ENCODE peak calls at places on chromosomes 1 and 21, in seven cellular contexts. D, Y, O, S, Z, A and G are unnamed samples.

GRCh38 chr1:111603979-111604378 is 15.6 kb upstream of the RAP1A start:
- DNase-seq in D (peak; percentile 90), Y (no peak), O (no peak), S (no peak), Z (no peak), A (no peak), G (no peak)

GRCh38 chr1:222547944-222548671 is at the start of gene HHIPL2:
- DNase-seq in D (no peak), Y (no peak), O (no peak), S (no peak), Z (no peak), A (peak; percentile 12), G (no peak)

GRCh38 chr1:7702365-7702764 is 68.7 kb upstream of the VAMP3 start:
- DNase-seq in D (no peak), Y (no peak), O (no peak), S (no peak), Z (no peak), A (no peak), G (no peak)

GRCh38 chr1:41618066-41618825 is 133.8 kb upstream of the EDN2 start:
- DNase-seq in D (peak; percentile 85), Y (no peak), O (peak; percentile 44), S (peak; percentile 42), Z (peak; percentile 87), A (no peak), G (no peak)

GRCh38 chr1:173479649-173480048 is 2.5 kb downstream of the PRDX6 start:
- DNase-seq in D (no peak), Y (no peak), O (peak; percentile 32), S (no peak), Z (no peak), A (no peak), G (no peak)

GRCh38 chr1:187715483-187715882 is 886.7 kb downstream of the PLA2G4A start:
- DNase-seq in D (no peak), Y (no peak), O (no peak), S (no peak), Z (no peak), A (no peak), G (no peak)

GRCh38 chr1:161013591-161014513 is 7.1 kb downstream of the F11R start:
- DNase-seq in D (no peak), Y (peak; percentile 91), O (peak; percentile 85), S (peak; percentile 99), Z (peak; percentile 78), A (no peak), G (peak; percentile 76)

GRCh38 chr21:35257413-35257812 is 208.3 kb upstream of the RUNX1 start:
- DNase-seq in D (no peak), Y (no peak), O (peak; percentile 96), S (peak; percentile 97), Z (peak; percentile 51), A (no peak), G (no peak)

GRCh38 chr1:50603274-50604271 is 180.3 kb upstream of the DMRTA2 start:
- DNase-seq in D (no peak), Y (no peak), O (peak; percentile 69), S (peak; percentile 92), Z (no peak), A (peak; percentile 20), G (no peak)

GRCh38 chr1:2948751-2949680 is 72.3 kb upstream of the ACTRT2 start:
- DNase-seq in D (no peak), Y (peak; percentile 21), O (no peak), S (no peak), Z (no peak), A (no peak), G (no peak)

GRCh38 chr21:45018131-45019075 is 56.0 kb upstream of the ADARB1 start:
- DNase-seq in D (no peak), Y (peak; percentile 43), O (no peak), S (no peak), Z (no peak), A (no peak), G (no peak)

GRCh38 chr1:60672435-60672834 is 409.9 kb upstream of the NFIA start:
- DNase-seq in D (no peak), Y (no peak), O (no peak), S (no peak), Z (no peak), A (no peak), G (no peak)

GRCh38 chr1:25031966-25032667 is 102.0 kb upstream of the RUNX3 start:
- DNase-seq in D (no peak), Y (no peak), O (peak; percentile 63), S (no peak), Z (no peak), A (no peak), G (no peak)

GRCh38 chr1:31754397-31754796 is 9.7 kb downstream of the ADGRB2 start:
- DNase-seq in D (no peak), Y (no peak), O (no peak), S (no peak), Z (no peak), A (no peak), G (no peak)

GRCh38 chr1:227242811-227243682 is 75.2 kb downstream of the CDC42BPA start:
- DNase-seq in D (no peak), Y (no peak), O (no peak), S (no peak), Z (no peak), A (no peak), G (no peak)

GRCh38 chr1:243433737-243434370 is 178.0 kb downstream of the SDCCAG8 start:
- DNase-seq in D (no peak), Y (no peak), O (peak; percentile 57), S (no peak), Z (no peak), A (no peak), G (no peak)

GRCh38 chr1:179351281-179351680 is 14.5 kb upstream of the AXDND1 start:
- DNase-seq in D (no peak), Y (no peak), O (no peak), S (no peak), Z (no peak), A (no peak), G (no peak)

DNA sequence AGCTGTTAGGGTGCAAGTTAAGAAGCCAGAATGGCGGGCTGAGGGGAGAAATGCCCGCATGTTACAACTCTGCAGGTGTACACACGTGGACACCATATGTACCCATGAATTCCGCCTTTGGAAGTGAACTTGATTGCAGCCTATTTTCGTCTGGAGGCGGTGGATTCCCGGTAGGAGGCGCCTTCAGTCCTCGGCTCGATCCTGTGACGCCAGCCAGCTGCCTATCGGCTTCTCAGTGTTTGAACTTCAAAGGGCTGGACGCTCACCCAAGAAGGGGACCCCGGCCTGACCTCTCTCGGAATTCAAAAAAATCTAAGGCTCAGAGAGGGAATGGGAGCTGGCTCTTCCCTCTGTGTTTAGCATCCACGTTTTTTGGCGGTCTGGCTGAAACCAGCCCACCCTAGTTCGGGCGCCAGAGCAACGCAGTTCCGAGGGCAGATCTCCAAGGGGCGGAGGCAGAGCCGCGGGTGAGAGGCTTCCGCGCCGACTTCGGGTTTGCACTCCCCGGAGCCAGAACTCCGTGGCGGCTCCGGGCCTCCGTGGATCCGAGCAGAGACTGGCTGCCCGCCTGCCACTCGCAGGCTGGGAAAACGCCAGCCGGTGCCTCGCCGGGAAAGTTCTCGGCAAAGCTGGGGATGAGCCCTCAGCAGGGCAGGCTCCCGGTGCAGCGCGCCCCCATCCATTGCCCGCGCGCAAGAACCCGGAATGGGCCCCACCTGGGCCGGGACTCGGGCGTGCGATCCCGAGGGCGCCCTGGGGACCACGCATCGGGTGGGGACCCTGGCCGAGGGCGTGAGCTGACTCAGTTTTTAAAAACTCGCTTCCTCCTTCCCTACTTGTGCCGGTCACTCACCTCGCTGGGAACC is 996 bp upstream of the TMEM51 start:
- DNase-seq in D (peak; percentile 96), Y (peak; percentile 89), O (peak; percentile 91), S (peak; percentile 89), Z (peak; percentile 70), A (peak; percentile 65), G (no peak)
- TF ChIP-seq POLR2A in D (no peak), Y (peak; percentile 69), O (peak; percentile 36), S (no peak), Z (peak; percentile 40), A (no peak), G (no peak)

GRCh38 chr1:23788695-23789094 is 2.2 kb upstream of the LYPLA2 start:
- DNase-seq in D (no peak), Y (no peak), O (no peak), S (no peak), Z (no peak), A (no peak), G (no peak)
- TF ChIP-seq POLR2A in D (no peak), Y (no peak), O (no peak), S (no peak), Z (no peak), A (no peak), G (no peak)

GRCh38 chr1:236394016-236394481 is at the start of gene EDARADD:
- DNase-seq in D (no peak), Y (no peak), O (no peak), S (no peak), Z (no peak), A (no peak), G (no peak)

GRCh38 chr1:236396665-236397043 is 2.6 kb downstream of the EDARADD start:
- DNase-seq in D (no peak), Y (no peak), O (no peak), S (no peak), Z (no peak), A (no peak), G (no peak)

GRCh38 chr1:236397173-236397759 is 3.2 kb downstream of the EDARADD start:
- DNase-seq in D (no peak), Y (no peak), O (no peak), S (no peak), Z (no peak), A (no peak), G (no peak)

GRCh38 chr1:236395780-236396664 is 1.9 kb downstream of the EDARADD start:
- DNase-seq in D (no peak), Y (no peak), O (no peak), S (no peak), Z (no peak), A (no peak), G (no peak)

DNA sequence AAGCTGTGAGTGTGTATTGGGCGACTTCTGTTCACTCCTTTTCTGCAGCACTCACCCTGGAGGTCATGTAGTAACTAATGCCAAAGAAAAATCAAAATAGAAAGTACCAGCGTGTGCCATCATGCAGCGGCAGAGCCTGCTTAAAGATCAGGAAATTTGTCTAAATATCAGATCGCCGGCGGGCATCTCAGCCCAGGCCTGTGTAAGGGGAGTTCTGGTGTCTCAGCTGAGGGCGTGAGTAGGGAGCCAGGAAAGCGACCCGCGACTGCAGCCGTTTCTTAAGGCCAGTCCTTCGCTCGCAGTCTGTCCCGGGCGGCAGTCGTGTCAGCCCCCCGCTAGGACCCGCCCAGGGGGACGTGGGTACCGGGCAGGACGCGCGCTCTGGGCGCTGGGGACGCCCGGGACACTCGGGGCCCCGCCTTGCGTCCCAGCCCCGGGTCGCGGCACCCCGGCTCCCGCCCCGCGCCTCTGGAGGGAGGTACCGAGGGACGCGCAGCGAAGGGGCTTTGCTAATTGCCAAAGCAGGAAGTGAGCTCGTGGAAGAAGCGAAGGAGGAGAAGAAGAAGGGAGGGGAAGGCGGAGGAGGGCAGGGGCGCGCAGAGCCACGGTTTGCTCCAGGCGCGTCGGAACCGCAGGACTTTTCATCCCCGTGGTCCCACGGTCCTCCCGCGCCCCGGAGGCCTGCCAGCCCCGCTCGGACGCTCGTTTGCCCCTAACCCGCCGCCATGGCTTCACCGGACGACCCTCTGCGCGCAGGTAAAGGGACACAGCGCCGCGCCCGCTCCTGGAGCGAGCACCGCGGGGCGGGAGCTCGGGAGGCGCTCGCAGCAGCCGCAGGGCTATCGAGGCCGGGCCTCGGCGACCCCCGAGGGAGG is 1.1 kb downstream of the EDARADD start:
- DNase-seq in D (no peak), Y (no peak), O (no peak), S (peak; percentile 5), Z (no peak), A (no peak), G (peak; percentile 53)
- TF ChIP-seq POLR2A in D (no peak), Y (no peak), O (no peak), S (no peak), Z (no peak), A (no peak), G (no peak)

GRCh38 chr1:212879947-212880690 is 22.0 kb downstream of the FLVCR1 start:
- DNase-seq in D (no peak), Y (no peak), O (no peak), S (no peak), Z (no peak), A (no peak), G (no peak)

GRCh38 chr1:212884592-212884991 is 26.5 kb downstream of the FLVCR1 start:
- DNase-seq in D (no peak), Y (no peak), O (no peak), S (no peak), Z (no peak), A (no peak), G (no peak)
- TF ChIP-seq POLR2A in D (no peak), Y (no peak), O (no peak), S (no peak), Z (no peak), A (no peak), G (no peak)